ENCODE peak calls at places on chromosome 5, in five cellular contexts. U is neuronal stem cell, G is body of pancreas, N is SJSA1, J is endothelial cell of umbilical vein. W is an unnamed sample.

GRCh38 chr5:136011427-136012001 is 17.3 kb upstream of the TGFBI start:
- DNase-seq in G (no peak), N (peak; percentile 78), J (peak; percentile 89), U (no peak), W (peak; percentile 45)

GRCh38 chr5:149931992-149932436 is 12.6 kb downstream of the PDE6A start:
- DNase-seq in J (no peak), N (no peak), U (no peak), G (no peak), W (no peak)

GRCh38 chr5:66010476-66010875 is 84.1 kb downstream of the ERBIN start:
- DNase-seq in U (no peak), N (no peak), J (no peak), G (no peak), W (no peak)

GRCh38 chr5:43772601-43773031 is 169.6 kb downstream of the NNT start:
- DNase-seq in J (peak; percentile 51), N (peak; percentile 86), G (no peak), U (no peak), W (no peak)

GRCh38 chr5:153629496-153629895 is 139.0 kb downstream of the GRIA1 start:
- DNase-seq in U (no peak), G (no peak), J (no peak), N (no peak), W (no peak)

GRCh38 chr5:100828071-100828689 is 74.9 kb downstream of the ST8SIA4 start:
- DNase-seq in N (no peak), J (no peak), G (no peak), U (no peak), W (no peak)

GRCh38 chr5:10387690-10388089 is 34.2 kb downstream of the MARCHF6 start:
- DNase-seq in U (no peak), N (no peak), J (no peak), G (no peak), W (no peak)

GRCh38 chr5:52842111-52842510 is 54.4 kb downstream of the ITGA1 start:
- DNase-seq in G (no peak), U (no peak), J (no peak), N (no peak), W (no peak)

GRCh38 chr5:14153932-14154646 is 10.9 kb downstream of the TRIO start:
- DNase-seq in J (peak; percentile 97), G (peak; percentile 42), U (no peak), N (peak; percentile 71), W (peak; percentile 71)

GRCh38 chr5:120735076-120735475 is 271.0 kb downstream of the PRR16 start:
- DNase-seq in G (no peak), N (no peak), U (no peak), J (no peak), W (no peak)

GRCh38 chr5:73448451-73449136 is at the start of gene FOXD1:
- DNase-seq in N (peak; percentile 92), G (peak; percentile 60), J (peak; percentile 66), U (no peak), W (peak; percentile 87)

GRCh38 chr5:14900661-14901461 is 29.3 kb upstream of the ANKH start:
- DNase-seq in J (peak; percentile 8), N (peak; percentile 79), U (no peak), G (peak; percentile 20), W (no peak)

GRCh38 chr5:6107675-6108539 is 270.4 kb downstream of the MED10 start:
- DNase-seq in G (no peak), U (no peak), N (no peak), J (no peak), W (no peak)

GRCh38 chr5:35308391-35308790 is 78.1 kb upstream of the PRLR start:
- DNase-seq in U (no peak), G (peak; percentile 27), N (no peak), J (no peak), W (no peak)

GRCh38 chr5:168409601-168410458 is 76.4 kb upstream of the RARS1 start:
- DNase-seq in N (peak; percentile 73), U (no peak), G (no peak), J (no peak), W (no peak)

GRCh38 chr5:111512026-111512405 is 319 bp downstream of the STARD4 start:
- DNase-seq in J (no peak), G (no peak), N (no peak), U (no peak), W (peak; percentile 56)

GRCh38 chr5:94240616-94241287 is 377.7 kb downstream of the KIAA0825 start:
- DNase-seq in J (no peak), U (no peak), N (peak; percentile 25), G (peak; percentile 8), W (peak; percentile 4)
- H3K27ac ChIP-seq in J (no peak overlapping the region), U (no peak overlapping the region), N (peak overlapping the region; percentile 77), G (no peak overlapping the region), W (peak overlapping the region; percentile 25)

GRCh38 chr5:158200624-158201023 is 341.7 kb upstream of the CLINT1 start:
- DNase-seq in N (no peak), G (no peak), J (no peak), U (no peak), W (no peak)

GRCh38 chr5:158194561-158194961 is 335.6 kb upstream of the CLINT1 start:
- DNase-seq in G (no peak), N (no peak), U (no peak), J (no peak), W (no peak)

GRCh38 chr5:158198636-158199035 is 339.7 kb upstream of the CLINT1 start:
- DNase-seq in J (no peak), U (no peak), G (no peak), N (no peak), W (no peak)

GRCh38 chr5:158195811-158196210 is 336.9 kb upstream of the CLINT1 start:
- DNase-seq in U (no peak), G (no peak), N (no peak), J (no peak), W (no peak)
- H3K9me3 ChIP-seq in U (peaks cover 1% of the 10 kb centered on the region), G (no peaks in the 10 kb centered on the region), N (peaks cover 6% of the 10 kb centered on the region), J (no peaks in the 10 kb centered on the region), W (no peaks in the 10 kb centered on the region)

DNA sequence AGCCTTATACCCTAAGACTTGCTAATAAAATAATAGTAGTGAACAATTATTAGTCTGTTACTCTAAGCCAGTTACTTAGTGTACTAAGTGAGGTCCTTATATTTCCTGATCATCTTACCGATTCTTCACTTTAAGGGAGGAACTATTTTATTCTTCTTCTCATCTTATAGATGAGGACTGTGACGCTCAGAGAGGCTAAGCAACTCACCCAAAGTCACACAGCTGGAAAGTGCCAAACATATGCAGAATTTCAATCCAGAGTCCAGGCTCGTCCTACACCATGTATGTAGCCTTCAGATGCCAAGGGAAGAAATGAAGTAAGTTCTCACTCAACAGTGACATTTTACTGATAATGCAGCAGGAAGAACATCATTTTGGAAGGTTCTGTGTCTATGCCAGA is 34.4 kb upstream of the ARAP3 start:
- DNase-seq in J (no peak), N (no peak), U (no peak), G (no peak), W (no peak)
- H3K27ac ChIP-seq in J (no peak overlapping the region), N (no peak overlapping the region), U (no peak overlapping the region), G (no peak overlapping the region), W (no peak overlapping the region)

GRCh38 chr5:179065703-179066102 is 5.5 kb downstream of the ZNF354C start:
- DNase-seq in J (no peak), U (no peak), N (no peak), G (no peak), W (no peak)
- H3K9me3 ChIP-seq in J (no peaks in the 10 kb centered on the region), U (peaks cover 38% of the 10 kb centered on the region), N (peaks cover 54% of the 10 kb centered on the region), G (peaks cover 24% of the 10 kb centered on the region), W (peaks cover 37% of the 10 kb centered on the region)

DNA sequence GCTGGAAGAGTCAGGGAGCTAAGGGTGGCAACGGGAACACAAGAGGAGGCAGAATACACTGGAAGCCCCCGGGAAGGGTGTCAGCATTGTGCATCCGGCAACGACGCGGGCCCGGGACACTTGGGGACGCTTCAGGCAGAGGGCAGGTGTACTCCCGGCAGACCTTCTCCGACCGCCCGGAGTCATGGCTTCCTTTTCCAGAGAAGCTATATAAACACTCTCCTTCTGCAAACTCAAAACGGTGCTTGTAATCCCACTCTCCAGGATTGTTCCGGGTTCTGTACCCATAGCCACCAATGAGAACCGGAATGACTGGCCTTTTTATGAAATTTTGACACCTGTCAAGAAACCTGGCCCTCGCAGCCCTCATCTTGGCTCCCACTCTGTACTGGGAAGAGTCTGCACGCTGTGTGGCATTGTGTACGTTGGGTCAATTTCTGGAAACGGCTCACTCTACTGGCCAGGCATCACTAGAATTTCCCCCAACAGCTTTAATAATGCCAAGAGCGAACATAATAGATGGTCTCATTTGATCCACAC is 462 bp upstream of the MCC start:
- DNase-seq in U (no peak), J (no peak), G (no peak), N (no peak), W (no peak)
- H3K27ac ChIP-seq in U (no peak overlapping the region), J (no peak overlapping the region), G (peak overlapping the region; percentile 56), N (no peak overlapping the region), W (peak overlapping the region; percentile 48)

DNA sequence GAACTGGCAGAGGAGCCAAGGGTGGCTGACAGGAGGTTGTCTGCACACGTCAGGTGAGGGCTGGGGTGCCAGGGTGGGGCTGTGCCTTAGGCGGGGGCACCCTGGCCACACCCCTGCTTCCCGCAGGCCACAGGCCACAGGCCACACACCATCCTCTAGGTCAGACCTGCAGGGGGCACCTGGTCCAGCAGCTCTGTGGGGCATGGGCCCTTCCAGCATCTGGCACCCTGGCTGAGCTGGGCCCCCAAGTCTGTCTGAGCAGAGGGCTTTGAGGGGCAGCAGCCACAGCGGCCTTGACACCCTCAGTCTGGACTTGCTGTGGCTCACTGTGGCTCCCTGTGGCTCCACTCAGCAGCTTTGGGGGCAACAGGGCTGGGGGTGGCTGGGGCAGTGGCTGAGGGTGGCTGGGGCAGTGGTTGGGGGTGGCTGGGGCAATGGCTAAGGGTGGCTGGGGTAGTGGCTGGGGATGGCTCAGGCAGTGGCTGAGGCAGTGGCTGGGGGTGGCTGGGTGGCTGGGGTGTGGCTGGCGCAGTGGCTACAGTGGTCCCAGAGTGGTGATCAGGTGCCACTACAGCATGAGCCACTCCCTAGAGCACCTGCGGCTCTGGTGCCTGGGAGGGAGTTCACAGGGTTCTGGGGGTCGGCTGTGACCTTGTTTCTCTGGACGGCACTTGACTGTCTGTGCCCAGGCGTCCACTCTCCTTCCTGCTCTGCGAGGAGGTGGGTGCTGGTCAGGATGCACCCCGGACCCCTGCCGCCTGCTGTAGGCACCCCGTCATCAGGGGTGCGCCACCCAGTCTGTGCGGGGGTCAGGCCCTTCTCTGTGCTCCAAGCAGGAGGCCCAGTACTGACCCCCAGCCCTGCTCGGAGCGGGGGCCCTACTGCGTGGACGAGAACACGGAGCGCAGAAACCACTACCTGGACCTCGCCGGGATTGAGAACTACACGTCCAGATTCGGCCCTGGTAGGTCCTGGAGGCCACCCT is 27.1 kb downstream of the NKD2 start:
- DNase-seq in G (peak; percentile 5), N (no peak), U (no peak), J (no peak), W (no peak)
- H3K9me3 ChIP-seq in G (no peaks in the 10 kb centered on the region), N (peaks cover 17% of the 10 kb centered on the region), U (peaks cover 5% of the 10 kb centered on the region), J (no peaks in the 10 kb centered on the region), W (no peaks in the 10 kb centered on the region)

DNA sequence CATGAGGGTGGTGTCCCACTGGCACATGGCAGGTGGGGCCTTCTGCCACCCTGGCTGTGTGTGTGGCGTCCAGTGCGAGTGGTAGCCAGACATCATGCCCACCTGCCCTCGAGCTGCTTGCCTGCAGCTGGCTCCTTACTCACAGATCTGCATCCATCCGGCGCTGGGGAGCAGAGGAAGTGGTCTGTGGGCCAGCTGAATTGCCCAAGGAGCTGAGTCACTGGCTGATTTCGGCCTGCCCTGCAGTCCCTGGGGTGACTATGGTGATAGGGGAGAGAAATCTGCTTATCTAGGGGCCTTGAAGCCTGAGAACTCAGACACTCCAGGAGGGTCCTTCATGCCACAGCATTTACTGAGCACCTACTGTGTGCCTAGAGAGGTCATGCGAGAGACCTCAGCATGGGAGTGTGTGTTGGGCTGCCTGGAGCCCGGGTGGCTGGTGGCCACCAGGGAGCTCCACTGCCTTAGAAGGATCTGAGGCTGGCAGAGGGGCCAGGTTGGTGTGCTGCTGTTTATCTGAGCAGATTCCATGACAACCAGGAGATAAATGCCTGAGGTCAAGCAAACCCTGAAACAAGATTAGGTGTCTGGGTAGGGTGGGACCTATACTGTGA is 57.1 kb downstream of the SLC22A5 start:
- DNase-seq in U (no peak), N (peak; percentile 96), G (peak; percentile 65), J (peak; percentile 80), W (peak; percentile 78)
- H3K27ac ChIP-seq in U (no peak overlapping the region), N (peak overlapping the region; percentile 93), G (peak overlapping the region; percentile 82), J (peak overlapping the region; percentile 62), W (peak overlapping the region; percentile 94)